ENCODE peak calls at places on chromosomes 6 and 20, in eight cellular contexts. R is tibial artery; P is pancreas; I is ascending aorta; S is fibroblast of the aortic adventitia; U is CD8-positive, alpha-beta T cell; F is choroid plexus epithelial cell; D is cardiac muscle cell. Y is an unnamed sample.

GRCh38 chr20:46590453-46590852 is 40.0 kb upstream of the OCSTAMP start:
- DNase-seq in D (no peak), S (peak; percentile 5), R (no peak), F (no peak), P (no peak), U (no peak), I (no peak), Y (no peak)

GRCh38 chr20:19354950-19355349 is 142.5 kb downstream of the SLC24A3 start:
- DNase-seq in S (no peak), P (no peak), I (no peak), U (no peak), D (no peak), F (no peak), R (no peak), Y (no peak)

GRCh38 chr20:25059866-25060465 is 2.0 kb upstream of the ACSS1 start:
- DNase-seq in D (no peak), P (peak; percentile 52), U (no peak), R (peak; percentile 13), S (no peak), I (no peak), F (no peak), Y (no peak)

GRCh38 chr20:53840462-53841000 is 229.9 kb downstream of the BCAS1 start:
- DNase-seq in D (no peak), P (no peak), S (no peak), U (no peak), F (no peak), R (no peak), I (no peak), Y (no peak)

GRCh38 chr6:81309841-81310240 is 442.6 kb downstream of the TENT5A start:
- DNase-seq in F (no peak), S (peak; percentile 64), P (no peak), I (no peak), D (no peak), R (no peak), U (no peak), Y (no peak)

GRCh38 chr6:19663479-19663878 is 173.7 kb upstream of the ID4 start:
- DNase-seq in S (no peak), I (no peak), F (no peak), U (no peak), P (no peak), R (no peak), D (no peak), Y (no peak)

GRCh38 chr6:149231786-149232185 is 85.7 kb upstream of the TAB2 start:
- DNase-seq in D (peak; percentile 59), R (no peak), U (no peak), F (peak; percentile 83), I (no peak), S (no peak), P (no peak), Y (no peak)

GRCh38 chr20:9093203-9093962 is 24.5 kb downstream of the PLCB4 start:
- DNase-seq in R (no peak), I (no peak), S (no peak), F (no peak), U (no peak), D (no peak), P (no peak), Y (no peak)

GRCh38 chr6:129744201-129744879 is 34.4 kb upstream of the ARHGAP18 start:
- DNase-seq in U (no peak), R (peak; percentile 61), S (peak; percentile 89), F (peak; percentile 91), I (no peak), D (peak; percentile 82), P (no peak), Y (no peak)

GRCh38 chr20:21133917-21134622 is 8.2 kb downstream of the KIZ start:
- DNase-seq in U (no peak), D (no peak), F (no peak), R (no peak), S (no peak), P (no peak), I (no peak), Y (no peak)

GRCh38 chr6:34447915-34448314 is 18.0 kb upstream of the PACSIN1 start:
- DNase-seq in P (no peak), S (no peak), D (no peak), R (no peak), F (no peak), U (no peak), I (no peak), Y (no peak)

GRCh38 chr20:52681288-52681687 is 290.9 kb upstream of the TSHZ2 start:
- DNase-seq in P (no peak), I (no peak), R (no peak), S (no peak), U (no peak), D (no peak), F (no peak), Y (no peak)

GRCh38 chr20:50794846-50795634 is at the start of gene BCAS4:
- DNase-seq in P (peak; percentile 92), F (peak; percentile 72), S (peak; percentile 70), R (peak; percentile 51), D (peak; percentile 85), U (peak; percentile 92), I (peak; percentile 16), Y (peak; percentile 96)

GRCh38 chr6:53915292-53915691 is 120.5 kb downstream of the LRRC1 start:
- DNase-seq in R (no peak), P (no peak), S (no peak), F (no peak), D (no peak), U (no peak), I (no peak), Y (no peak)

GRCh38 chr6:82588020-82588419 is 224.4 kb downstream of the TPBG start:
- DNase-seq in R (no peak), I (no peak), P (no peak), S (no peak), U (no peak), D (no peak), F (no peak), Y (no peak)

GRCh38 chr6:132259070-132259469 is 142.2 kb downstream of the MOXD1 start:
- DNase-seq in S (peak; percentile 69), F (peak; percentile 76), R (no peak), U (no peak), P (no peak), I (no peak), D (peak; percentile 57), Y (no peak)

DNA sequence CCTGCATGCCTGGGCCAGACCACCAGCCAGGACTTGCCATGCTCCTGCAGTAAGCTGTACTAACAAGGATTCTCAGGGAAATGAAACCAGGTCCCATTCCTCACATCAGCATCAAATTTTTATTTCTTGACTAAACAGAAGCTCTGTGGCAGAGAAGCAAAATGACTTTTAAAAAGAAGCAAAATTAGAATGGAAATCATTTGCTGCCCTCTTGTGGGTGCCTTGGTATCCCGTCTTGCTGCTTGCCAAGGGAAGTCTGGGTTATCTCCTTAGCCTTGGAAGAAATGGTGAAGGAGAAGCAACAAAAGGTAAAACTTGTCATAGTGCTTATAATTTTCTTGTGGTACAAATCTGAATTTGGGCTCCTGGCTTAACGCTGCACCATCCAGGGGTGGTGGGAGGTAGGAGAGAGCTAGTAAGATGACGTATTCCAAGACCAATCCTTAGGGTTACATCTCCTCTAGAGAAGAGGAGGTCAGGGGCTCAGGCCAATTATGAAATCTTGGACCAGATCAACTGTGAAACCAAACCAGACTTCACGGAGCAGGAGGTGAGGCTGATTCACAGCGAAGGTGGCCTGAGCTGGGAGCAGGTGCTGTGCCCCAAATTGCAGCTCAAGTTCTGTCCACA is 107.5 kb downstream of the FAXC start:
- DNase-seq in F (peak; percentile 67), I (no peak), D (peak; percentile 26), U (no peak), R (no peak), S (peak; percentile 18), P (no peak), Y (peak; percentile 13)
- TF ChIP-seq CTCF in F (peak; percentile 74), I (no peak), D (no peak), U (no peak), R (no peak), S (peak; percentile 29), P (no peak), Y (peak; percentile 50)

DNA sequence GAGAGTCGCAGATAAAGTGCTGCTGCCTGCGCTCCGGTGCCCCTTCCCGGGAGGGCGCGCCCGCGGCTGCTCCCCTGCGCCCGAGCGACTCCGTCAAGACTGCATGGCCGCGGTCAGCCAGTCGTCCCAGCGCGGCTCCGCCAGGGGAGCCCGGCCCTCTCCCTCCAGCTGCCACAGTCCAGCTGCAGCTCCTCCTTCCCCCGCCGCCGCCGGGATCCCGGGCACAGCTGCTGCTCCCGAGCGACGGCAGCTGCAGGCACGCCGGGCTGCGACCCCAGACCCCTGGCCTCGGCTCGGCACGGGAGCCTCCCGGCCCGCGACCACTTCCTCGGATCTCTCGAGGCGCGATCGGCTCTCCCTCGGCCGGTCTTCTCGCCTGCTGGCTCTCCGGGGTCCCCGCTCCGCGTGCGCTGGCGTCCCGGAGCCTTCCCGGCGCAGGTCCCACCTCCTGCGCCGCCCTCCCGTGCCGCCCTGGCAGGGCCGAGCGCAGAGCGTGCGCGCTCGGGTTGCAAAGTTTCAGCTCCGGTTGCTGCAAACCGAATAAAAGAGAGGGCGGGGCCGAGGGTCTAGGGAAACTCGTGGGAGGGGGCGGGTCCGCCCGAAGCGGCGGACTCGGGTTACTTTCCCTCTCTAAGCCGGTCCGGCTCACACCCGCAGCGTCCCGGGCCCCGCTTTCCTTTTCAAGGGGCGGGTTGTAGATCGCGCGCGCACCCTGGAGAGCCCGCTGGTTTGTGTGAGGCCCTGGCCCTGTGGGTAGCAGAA is at the start of gene CNKSR3:
- DNase-seq in R (peak; percentile 82), S (peak; percentile 92), D (peak; percentile 97), I (peak; percentile 55), U (no peak), P (peak; percentile 91), F (peak; percentile 96), Y (peak; percentile 65)
- TF ChIP-seq CTCF in R (peak; percentile 14), S (peak; percentile 41), D (no peak), I (peak; percentile 16), U (no peak), P (no peak), F (peak; percentile 11), Y (no peak)

GRCh38 chr6:33004940-33005339 is 4.5 kb downstream of the HLA-DOA start:
- DNase-seq in P (no peak), D (no peak), S (no peak), U (no peak), F (no peak), I (no peak), R (no peak), Y (no peak)

GRCh38 chr6:32995448-32995847 is 13.9 kb downstream of the HLA-DOA start:
- DNase-seq in D (no peak), I (no peak), R (no peak), S (no peak), F (no peak), P (no peak), U (no peak), Y (no peak)

GRCh38 chr6:33001685-33002084 is 7.7 kb downstream of the HLA-DOA start:
- DNase-seq in U (no peak), I (no peak), P (no peak), F (no peak), D (no peak), R (no peak), S (no peak), Y (no peak)

DNA sequence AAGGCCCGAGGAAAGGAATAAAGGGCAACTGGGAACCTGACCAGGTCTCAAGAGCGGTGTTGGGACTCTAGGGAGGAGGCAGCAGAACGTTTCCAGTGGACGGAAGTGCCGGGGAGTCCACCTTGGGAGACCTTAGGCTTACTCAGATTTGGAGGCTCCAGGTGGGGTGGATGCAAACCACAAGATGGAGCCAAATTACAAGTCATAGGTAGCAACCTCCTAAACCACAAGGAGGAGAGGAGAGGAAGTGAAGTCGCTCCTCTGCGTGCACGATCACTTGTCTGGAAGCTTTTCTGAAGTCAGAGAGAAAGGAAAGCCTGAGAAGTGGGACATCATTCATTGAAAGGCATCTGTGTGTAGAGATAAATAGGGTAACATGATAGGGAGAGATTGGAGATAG is 9.3 kb downstream of the HLA-DOA start:
- DNase-seq in U (no peak), S (no peak), P (no peak), D (no peak), I (no peak), F (peak; percentile 56), R (no peak), Y (peak; percentile 55)
- TF ChIP-seq CTCF in U (no peak), S (no peak), P (no peak), D (no peak), I (no peak), F (peak; percentile 47), R (no peak), Y (peak; percentile 38)

GRCh38 chr6:165676435-165677068 is 13.5 kb upstream of the PDE10A start:
- DNase-seq in P (no peak), U (no peak), D (peak; percentile 97), I (no peak), R (no peak), F (peak; percentile 80), S (peak; percentile 92), Y (no peak)
- TF ChIP-seq CTCF in P (no peak), U (no peak), D (peak; percentile 78), I (peak; percentile 33), R (peak; percentile 7), F (peak; percentile 63), S (peak; percentile 63), Y (no peak)